ENCODE peak calls at places on chromosomes 5 and 9, in four cellular contexts. D, T, H and Y are unnamed samples.
A peak's percentile ranks its signal among the peaks of the same experiment; 100 is the strongest.

GRCh38 chr5:152187668-152188067 is 217.4 kb downstream of the NMUR2 start:
- DNase-seq in D (no peak), T (no peak), H (no peak), Y (no peak)

GRCh38 chr5:172905771-172906170 is 53.5 kb upstream of the RPL26L1 start:
- DNase-seq in D (no peak), T (no peak), H (no peak), Y (no peak)

GRCh38 chr5:42035526-42035925 is 110.4 kb downstream of the FBXO4 start:
- DNase-seq in D (no peak), T (no peak), H (no peak), Y (no peak)

GRCh38 chr9:123493627-123494026 is 137.6 kb downstream of the CRB2 start:
- DNase-seq in D (no peak), T (no peak), H (no peak), Y (no peak)

GRCh38 chr5:177147239-177147638 is 13.7 kb downstream of the NSD1 start:
- DNase-seq in D (no peak), T (peak; percentile 32), H (no peak), Y (no peak)

GRCh38 chr5:151741678-151742423 is 16.6 kb downstream of the ATOX1 start:
- DNase-seq in D (peak; percentile 81), T (peak; percentile 71), H (no peak), Y (no peak)

GRCh38 chr5:175094461-175094860 is 349.5 kb downstream of the DRD1 start:
- DNase-seq in D (no peak), T (no peak), H (no peak), Y (no peak)

GRCh38 chr5:138461343-138462125 is 3.7 kb upstream of the EGR1 start:
- DNase-seq in D (peak; percentile 87), T (peak; percentile 91), H (no peak), Y (no peak)

GRCh38 chr5:73312146-73312871 is 136.3 kb downstream of the FOXD1 start:
- DNase-seq in D (no peak), T (peak; percentile 89), H (no peak), Y (peak; percentile 64)

GRCh38 chr5:88390007-88390385 is 121.4 kb upstream of the TMEM161B start:
- DNase-seq in D (no peak), T (no peak), H (no peak), Y (no peak)

GRCh38 chr5:74013222-74013621 is 387.2 kb downstream of the ARHGEF28 start:
- DNase-seq in D (peak; percentile 77), T (no peak), H (no peak), Y (no peak)

GRCh38 chr5:172643392-172643871 is 2.4 kb downstream of the NEURL1B start:
- DNase-seq in D (no peak), T (no peak), H (no peak), Y (no peak)

GRCh38 chr9:93136011-93136440 is 2.0 kb upstream of the NINJ1 start:
- DNase-seq in D (no peak), T (no peak), H (no peak), Y (no peak)